ENCODE peak calls at places on chromosomes 3 and 15, in nine cellular contexts. A, S, X, H, L, K, U, I and P are unnamed samples.

GRCh38 chr3:11059090-11059798 is 66.7 kb downstream of the SLC6A1 start:
- DNase-seq in A (peak), L (peak), I (peak), K (peak), U (peak), H (peak), S (peak), X (no peak), P (no peak)

GRCh38 chr3:45464336-45464809 is 76.0 kb downstream of the LARS2 start:
- DNase-seq in H (peak), S (no peak), I (peak), X (peak), A (no peak), K (no peak), L (no peak), U (peak), P (no peak)

GRCh38 chr3:71129611-71130515 is 453.7 kb downstream of the FOXP1 start:
- DNase-seq in A (no peak), I (no peak), H (no peak), X (peak), L (no peak), S (no peak), U (peak), K (no peak), P (no peak)

GRCh38 chr3:18559323-18559972 is 134.3 kb upstream of the SATB1 start:
- DNase-seq in I (peak), X (peak), H (no peak), A (no peak), L (peak), U (peak), S (no peak), K (no peak), P (no peak)

GRCh38 chr15:70196314-70197291 is 98.9 kb upstream of the TLE3 start:
- DNase-seq in S (no peak), K (peak), U (peak), I (peak), L (peak), X (no peak), A (peak), H (peak), P (no peak)

GRCh38 chr3:184467171-184467570 is 87.3 kb downstream of the CHRD start:
- DNase-seq in K (no peak), H (no peak), S (peak), X (no peak), U (no peak), I (no peak), L (no peak), A (no peak), P (no peak)

GRCh38 chr3:50486219-50486888 is 17.1 kb downstream of the CACNA2D2 start:
- DNase-seq in A (no peak), I (no peak), S (no peak), K (no peak), U (no peak), H (no peak), L (no peak), X (no peak), P (no peak)

GRCh38 chr15:33844186-33844585 is 124.1 kb upstream of the CHRM5 start:
- DNase-seq in K (no peak), A (no peak), L (no peak), U (no peak), H (no peak), S (no peak), X (no peak), I (no peak), P (no peak)

GRCh38 chr3:148223266-148223665 is 474.4 kb upstream of the AGTR1 start:
- DNase-seq in K (no peak), U (no peak), L (no peak), I (no peak), X (no peak), S (no peak), H (no peak), A (no peak), P (no peak)

GRCh38 chr15:57509121-57509520 is 82.6 kb upstream of the MYZAP start:
- DNase-seq in L (no peak), U (no peak), H (peak), X (no peak), K (no peak), S (no peak), A (no peak), I (no peak), P (no peak)

GRCh38 chr3:24405057-24405456 is 89.6 kb downstream of the THRB start:
- DNase-seq in U (peak), K (no peak), H (no peak), L (no peak), X (no peak), A (no peak), S (no peak), I (no peak), P (no peak)

GRCh38 chr3:134007819-134008218 is 21.9 kb downstream of the SLCO2A1 start:
- DNase-seq in L (no peak), X (no peak), U (no peak), A (no peak), I (no peak), H (no peak), K (no peak), S (no peak), P (no peak)

GRCh38 chr3:50150863-50151686 is 4.0 kb upstream of the SEMA3F start:
- DNase-seq in U (no peak), I (peak), S (no peak), A (no peak), H (no peak), X (no peak), L (no peak), K (no peak), P (no peak)

GRCh38 chr3:136929984-136930671 is 27.7 kb upstream of the IL20RB start:
- DNase-seq in S (no peak), U (no peak), K (no peak), A (peak), I (no peak), L (no peak), X (no peak), H (peak), P (no peak)

GRCh38 chr3:140292684-140293083 is 357.7 kb downstream of the CLSTN2 start:
- DNase-seq in A (no peak), K (no peak), I (no peak), L (no peak), X (no peak), U (no peak), H (peak), S (peak), P (no peak)

GRCh38 chr3:177528306-177529070 is 331.2 kb upstream of the TBL1XR1 start:
- DNase-seq in U (no peak), S (no peak), I (no peak), X (no peak), K (no peak), A (no peak), H (no peak), L (no peak), P (no peak)

GRCh38 chr3:127738192-127738840 is 65.6 kb downstream of the ABTB1 start:
- DNase-seq in H (peak), K (no peak), S (no peak), X (no peak), L (no peak), I (no peak), U (no peak), A (no peak), P (no peak)

GRCh38 chr15:58684751-58685150 is 64.8 kb downstream of the ADAM10 start:
- DNase-seq in K (no peak), A (no peak), L (no peak), X (no peak), I (no peak), H (no peak), S (no peak), U (no peak), P (no peak)

GRCh38 chr3:37453393-37454391 is 279.3 kb upstream of the LRRFIP2 start:
- DNase-seq in H (peak), S (peak), L (peak), U (no peak), A (peak), I (peak), K (no peak), X (no peak), P (peak)

GRCh38 chr3:45987368-45988099 is 8.1 kb downstream of the FYCO1 start:
- DNase-seq in H (peak), A (peak), S (peak), X (no peak), I (no peak), U (no peak), L (peak), K (no peak), P (peak)

GRCh38 chr3:195178124-195178910 is 92.6 kb downstream of the XXYLT1 start:
- DNase-seq in U (no peak), A (peak), S (no peak), H (peak), I (no peak), K (no peak), L (no peak), X (no peak), P (no peak)

GRCh38 chr15:33066584-33066983 is 127.9 kb downstream of the FMN1 start:
- DNase-seq in U (no peak), S (no peak), X (no peak), I (no peak), H (no peak), L (no peak), K (no peak), A (no peak), P (no peak)

GRCh38 chr15:85498471-85498870 is 118.1 kb downstream of the AKAP13 start:
- DNase-seq in X (no peak), S (no peak), A (no peak), K (no peak), H (no peak), I (no peak), L (no peak), U (no peak), P (no peak)

GRCh38 chr15:85495542-85495941 is 115.1 kb downstream of the AKAP13 start:
- DNase-seq in U (no peak), K (no peak), A (no peak), S (no peak), I (no peak), X (no peak), H (no peak), L (no peak), P (no peak)

GRCh38 chr15:85495096-85495495 is 114.7 kb downstream of the AKAP13 start:
- DNase-seq in L (no peak), K (no peak), X (no peak), H (no peak), A (no peak), U (no peak), I (no peak), S (no peak), P (no peak)

GRCh38 chr15:85496146-85496545 is 115.7 kb downstream of the AKAP13 start:
- DNase-seq in X (no peak), L (no peak), H (no peak), A (no peak), U (no peak), S (no peak), K (no peak), I (no peak), P (no peak)

DNA sequence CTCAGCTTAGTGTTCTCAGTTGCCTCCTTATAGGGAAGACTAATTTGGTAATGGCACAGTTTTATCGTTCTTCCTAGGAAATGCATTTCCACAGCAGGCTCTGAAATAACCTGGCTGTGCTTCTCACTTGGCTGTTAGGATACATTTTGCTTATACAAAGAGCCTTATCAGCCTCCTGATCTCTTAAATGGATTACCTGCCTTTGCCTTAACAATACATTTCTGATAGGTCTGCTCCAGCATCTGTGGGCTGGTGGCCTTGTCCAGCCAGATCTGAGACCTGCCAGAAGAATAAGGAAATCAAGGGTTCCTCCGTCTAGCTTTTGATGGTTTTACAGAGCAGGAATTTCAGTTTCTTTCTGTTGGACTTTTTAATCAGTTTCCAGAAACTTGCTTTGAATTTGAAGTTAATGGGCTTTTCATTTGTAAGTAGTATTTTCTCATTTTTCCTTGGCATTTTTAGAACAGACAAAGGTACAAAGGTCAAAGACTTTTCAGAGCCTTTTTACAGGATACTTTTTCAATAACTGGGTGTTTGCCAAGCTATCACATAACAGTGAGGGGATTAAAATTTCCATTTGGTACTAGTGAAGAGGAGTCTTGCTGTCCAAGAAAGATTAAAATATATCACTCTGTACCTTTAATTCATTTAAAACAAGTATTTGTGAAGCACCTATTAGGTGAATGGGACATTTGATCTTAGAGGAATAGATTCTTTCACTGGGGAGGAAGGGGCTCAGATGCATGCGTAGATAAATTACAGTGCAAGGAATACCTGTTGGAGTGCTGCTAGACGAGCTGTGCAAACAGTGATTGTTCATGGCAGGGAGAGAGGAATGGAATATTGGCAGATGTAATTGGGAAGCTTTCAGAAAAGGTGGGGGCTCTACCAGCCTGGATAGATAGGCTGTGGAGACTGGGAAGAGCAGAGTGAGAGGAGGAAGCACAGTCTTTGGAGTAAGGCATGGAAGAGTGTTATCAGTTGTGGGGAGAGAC is 116.4 kb downstream of the AKAP13 start:
- DNase-seq in A (no peak), L (peak), I (no peak), S (no peak), U (no peak), H (no peak), K (no peak), X (no peak), P (no peak)
- H3K27ac ChIP-seq in A (no peak), L (no peak), I (no peak), S (peak), U (peak), H (peak), K (no peak), X (no peak), P (no peak)

GRCh38 chr3:98551754-98552153 is 20.0 kb downstream of the GPR15 start:
- DNase-seq in H (no peak), I (no peak), A (no peak), S (no peak), L (no peak), U (no peak), K (no peak), X (no peak), P (no peak)

GRCh38 chr3:98554580-98554979 is 22.8 kb downstream of the GPR15 start:
- DNase-seq in K (no peak), A (no peak), S (no peak), I (no peak), X (no peak), L (no peak), U (no peak), H (no peak), P (no peak)

GRCh38 chr3:98553751-98554150 is 22.0 kb downstream of the GPR15 start:
- DNase-seq in I (no peak), K (no peak), A (no peak), L (no peak), X (no peak), U (no peak), H (no peak), S (no peak), P (no peak)

GRCh38 chr3:98552232-98553020 is 20.6 kb downstream of the GPR15 start:
- DNase-seq in X (no peak), A (no peak), S (no peak), U (no peak), H (no peak), K (no peak), I (no peak), L (no peak), P (no peak)

DNA sequence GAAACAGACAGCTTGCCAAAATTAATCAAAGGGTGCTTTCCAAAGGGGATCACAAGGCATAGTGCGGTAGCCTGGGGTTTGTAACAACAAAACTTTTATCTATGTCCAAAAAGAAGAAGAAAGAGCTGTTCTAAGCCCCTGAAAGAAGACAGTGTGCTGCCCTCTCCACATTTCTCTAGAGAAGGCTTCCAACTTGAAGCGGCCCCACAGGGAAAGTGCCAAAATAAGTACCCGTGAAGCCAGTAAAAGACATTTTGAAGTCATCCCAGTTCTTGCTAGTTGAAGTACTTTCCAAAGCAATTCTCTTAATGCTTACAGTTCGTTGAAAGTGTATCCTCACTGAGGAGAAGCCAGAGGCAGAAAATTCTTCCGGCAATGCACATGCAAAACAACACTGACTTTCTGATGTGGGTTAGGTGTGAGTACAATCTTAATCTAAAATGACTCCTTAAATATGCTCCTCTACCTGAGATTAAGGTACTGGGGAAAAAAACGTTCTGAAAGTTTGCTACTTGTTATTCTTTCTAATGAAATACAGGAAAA is 21.3 kb downstream of the GPR15 start:
- DNase-seq in I (no peak), U (no peak), K (no peak), A (no peak), H (no peak), L (no peak), S (no peak), X (no peak), P (no peak)
- H3K4me3 ChIP-seq in I (no peak), U (no peak), K (no peak), A (no peak), H (no peak), L (no peak), S (no peak), X (no peak), P (no peak)

GRCh38 chr3:120451670-120452220 is 953 bp upstream of the FSTL1 start:
- DNase-seq in I (peak), K (no peak), X (no peak), L (no peak), S (no peak), H (no peak), A (no peak), U (no peak), P (peak)
- H3K27ac ChIP-seq in I (peak), K (peak), X (no peak), L (no peak), S (peak), H (peak), A (peak), U (no peak), P (peak)

GRCh38 chr3:95434436-95434835 is 1371.6 kb downstream of the NSUN3 start:
- DNase-seq in S (no peak), I (no peak), A (no peak), X (no peak), L (no peak), H (no peak), U (no peak), K (no peak), P (no peak)
- H3K4me3 ChIP-seq in S (no peak), I (no peak), A (no peak), X (no peak), L (no peak), H (no peak), U (no peak), K (no peak), P (no peak)

DNA sequence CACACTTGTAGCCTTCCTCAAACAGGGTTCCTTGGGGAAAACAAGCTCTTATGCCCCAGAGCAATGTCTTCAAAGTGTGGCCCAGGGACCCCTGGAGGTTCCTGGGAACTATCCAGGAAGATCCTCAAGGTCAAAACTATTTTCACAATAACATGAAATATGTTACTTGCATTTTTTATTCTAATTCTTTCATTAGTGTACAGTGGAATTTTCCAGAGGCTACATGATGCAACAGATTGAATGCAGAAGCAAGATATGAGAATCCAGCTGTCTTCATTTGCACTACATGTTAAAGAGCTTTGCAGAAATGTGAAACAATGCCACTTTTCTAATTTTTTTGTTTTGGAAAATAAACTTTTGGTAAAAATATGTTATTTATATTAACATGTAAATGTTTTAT is 190.9 kb downstream of the SLC9A9 start:
- DNase-seq in H (no peak), X (no peak), S (no peak), K (no peak), L (no peak), A (no peak), U (no peak), I (no peak), P (no peak)
- H3K27ac ChIP-seq in H (no peak), X (no peak), S (no peak), K (no peak), L (no peak), A (no peak), U (no peak), I (no peak), P (no peak)

DNA sequence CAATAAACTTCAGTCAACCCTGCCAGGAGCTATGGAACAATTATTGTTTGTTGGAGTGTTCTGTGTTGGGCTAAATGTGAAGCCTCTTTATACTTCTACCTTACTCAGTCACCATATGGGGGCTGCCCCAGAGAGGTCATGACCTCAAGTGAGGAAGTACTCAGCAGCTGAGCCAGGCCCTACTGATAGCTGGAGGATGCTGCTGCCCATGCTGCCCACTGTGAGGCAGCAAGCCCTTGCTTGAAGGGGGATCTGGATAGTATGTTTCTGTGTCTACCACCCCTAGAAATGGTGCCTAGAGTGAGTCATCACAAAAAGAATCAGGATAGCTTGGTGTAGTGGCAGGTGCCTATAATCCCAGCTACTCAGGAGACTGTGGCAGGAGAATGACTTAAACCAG is 4.5 kb upstream of the RPL24 start:
- DNase-seq in L (no peak), K (no peak), I (no peak), X (no peak), S (no peak), H (no peak), U (no peak), A (no peak), P (no peak)
- H3K4me3 ChIP-seq in L (no peak), K (no peak), I (no peak), X (no peak), S (no peak), H (no peak), U (no peak), A (no peak), P (no peak)

GRCh38 chr15:74376226-74376625 is 8.8 kb upstream of the CYP11A1 start:
- DNase-seq in X (no peak), I (no peak), L (no peak), U (no peak), A (no peak), S (no peak), K (no peak), H (no peak), P (peak)

GRCh38 chr15:74374648-74375302 is 7.3 kb upstream of the CYP11A1 start:
- DNase-seq in X (no peak), S (no peak), U (no peak), I (no peak), H (no peak), K (no peak), A (no peak), L (no peak), P (peak)

GRCh38 chr15:74373056-74373650 is 5.7 kb upstream of the CYP11A1 start:
- DNase-seq in A (no peak), X (no peak), I (no peak), U (no peak), K (no peak), H (no peak), L (no peak), S (no peak), P (peak)

GRCh38 chr15:74375303-74375693 is 7.9 kb upstream of the CYP11A1 start:
- DNase-seq in I (peak), X (peak), A (peak), H (peak), L (peak), U (peak), K (no peak), S (peak), P (no peak)

GRCh38 chr15:74373731-74374647 is 6.5 kb upstream of the CYP11A1 start:
- DNase-seq in U (peak), X (peak), S (peak), A (peak), L (peak), K (no peak), I (peak), H (peak), P (peak)
- H3K27ac ChIP-seq in U (peak), X (peak), S (no peak), A (no peak), L (no peak), K (no peak), I (no peak), H (no peak), P (no peak)